ENCODE peak calls at places on chromosome 14, in ten cellular contexts. One of them, this sample, is unnamed.

GRCh38 chr14:68232643-68233055 is 413.1 kb downstream of the RAD51B start:
- DNase-seq in stomach: peak; percentile 58
- DNase-seq in esophagus muscularis mucosa: no peak
- DNase-seq in SK-N-SH: no peak
- DNase-seq in GM12878: peak; percentile 99
- DNase-seq in H1: no peak
- DNase-seq in suprapubic skin: peak; percentile 65
- DNase-seq in transverse colon: peak; percentile 39
- DNase-seq in upper lobe of left lung: peak; percentile 66
- DNase-seq in HepG2: peak; percentile 67
- DNase-seq in this sample: peak; percentile 85

GRCh38 chr14:66596241-66596985 is 88.5 kb downstream of the GPHN start:
- DNase-seq in SK-N-SH: no peak
- DNase-seq in upper lobe of left lung: no peak
- DNase-seq in GM12878: no peak
- DNase-seq in stomach: no peak
- DNase-seq in H1: no peak
- DNase-seq in suprapubic skin: no peak
- DNase-seq in transverse colon: no peak
- DNase-seq in HepG2: no peak
- DNase-seq in esophagus muscularis mucosa: no peak
- DNase-seq in this sample: peak; percentile 36

GRCh38 chr14:56660677-56661389 is 81.2 kb downstream of the TMEM260 start:
- DNase-seq in suprapubic skin: no peak
- DNase-seq in stomach: no peak
- DNase-seq in SK-N-SH: no peak
- DNase-seq in HepG2: no peak
- DNase-seq in esophagus muscularis mucosa: no peak
- DNase-seq in H1: no peak
- DNase-seq in GM12878: no peak
- DNase-seq in upper lobe of left lung: no peak
- DNase-seq in transverse colon: no peak
- DNase-seq in this sample: no peak

GRCh38 chr14:104335176-104335575 is 196.8 kb downstream of the KIF26A start:
- DNase-seq in upper lobe of left lung: no peak
- DNase-seq in GM12878: no peak
- DNase-seq in esophagus muscularis mucosa: no peak
- DNase-seq in HepG2: no peak
- DNase-seq in stomach: no peak
- DNase-seq in transverse colon: no peak
- DNase-seq in suprapubic skin: no peak
- DNase-seq in SK-N-SH: no peak
- DNase-seq in H1: no peak
- DNase-seq in this sample: no peak

GRCh38 chr14:64465208-64465821 is at the start of gene AKAP5:
- DNase-seq in HepG2: peak; percentile 46
- DNase-seq in transverse colon: peak; percentile 75
- DNase-seq in esophagus muscularis mucosa: no peak
- DNase-seq in upper lobe of left lung: peak; percentile 68
- DNase-seq in GM12878: no peak
- DNase-seq in SK-N-SH: peak; percentile 96
- DNase-seq in suprapubic skin: no peak
- DNase-seq in H1: peak; percentile 50
- DNase-seq in stomach: peak; percentile 62
- DNase-seq in this sample: no peak

GRCh38 chr14:90397401-90398314 is 829 bp downstream of the CALM1 start:
- DNase-seq in HepG2: peak; percentile 34
- DNase-seq in H1: no peak
- DNase-seq in GM12878: no peak
- DNase-seq in transverse colon: peak; percentile 66
- DNase-seq in SK-N-SH: peak; percentile 86
- DNase-seq in stomach: peak; percentile 51
- DNase-seq in upper lobe of left lung: peak; percentile 72
- DNase-seq in suprapubic skin: peak; percentile 85
- DNase-seq in esophagus muscularis mucosa: no peak
- DNase-seq in this sample: peak; percentile 81

GRCh38 chr14:85549697-85550096 is 19.8 kb downstream of the FLRT2 start:
- DNase-seq in HepG2: no peak
- DNase-seq in H1: no peak
- DNase-seq in esophagus muscularis mucosa: no peak
- DNase-seq in GM12878: no peak
- DNase-seq in upper lobe of left lung: no peak
- DNase-seq in suprapubic skin: no peak
- DNase-seq in transverse colon: no peak
- DNase-seq in stomach: no peak
- DNase-seq in SK-N-SH: no peak
- DNase-seq in this sample: no peak

GRCh38 chr14:93137864-93138263 is 22.1 kb upstream of the ITPK1 start:
- DNase-seq in transverse colon: peak; percentile 88
- DNase-seq in SK-N-SH: peak; percentile 46
- DNase-seq in HepG2: peak; percentile 56
- DNase-seq in H1: no peak
- DNase-seq in GM12878: no peak
- DNase-seq in stomach: peak; percentile 91
- DNase-seq in upper lobe of left lung: peak; percentile 82
- DNase-seq in esophagus muscularis mucosa: no peak
- DNase-seq in suprapubic skin: no peak
- DNase-seq in this sample: peak; percentile 78

GRCh38 chr14:100903672-100904185 is at the start of gene RTL1:
- DNase-seq in HepG2: no peak
- DNase-seq in stomach: no peak
- DNase-seq in upper lobe of left lung: no peak
- DNase-seq in H1: no peak
- DNase-seq in esophagus muscularis mucosa: peak; percentile 55
- DNase-seq in suprapubic skin: peak; percentile 31
- DNase-seq in SK-N-SH: peak; percentile 58
- DNase-seq in transverse colon: no peak
- DNase-seq in GM12878: no peak
- DNase-seq in this sample: peak; percentile 53

GRCh38 chr14:84425968-84426367 is 1104.0 kb upstream of the FLRT2 start:
- DNase-seq in SK-N-SH: no peak
- DNase-seq in suprapubic skin: no peak
- DNase-seq in esophagus muscularis mucosa: no peak
- DNase-seq in H1: no peak
- DNase-seq in upper lobe of left lung: no peak
- DNase-seq in stomach: no peak
- DNase-seq in transverse colon: no peak
- DNase-seq in HepG2: no peak
- DNase-seq in GM12878: no peak
- DNase-seq in this sample: no peak

GRCh38 chr14:100078997-100079561 is 13.9 kb downstream of the EVL start:
- DNase-seq in GM12878: no peak
- DNase-seq in HepG2: no peak
- DNase-seq in H1: peak; percentile 17
- DNase-seq in suprapubic skin: no peak
- DNase-seq in esophagus muscularis mucosa: peak; percentile 85
- DNase-seq in SK-N-SH: peak; percentile 61
- DNase-seq in transverse colon: peak; percentile 62
- DNase-seq in stomach: peak; percentile 47
- DNase-seq in upper lobe of left lung: peak; percentile 50
- DNase-seq in this sample: no peak

GRCh38 chr14:90698379-90698869 is 117.8 kb downstream of the TTC7B start:
- DNase-seq in SK-N-SH: peak; percentile 46
- DNase-seq in stomach: no peak
- DNase-seq in upper lobe of left lung: peak; percentile 41
- DNase-seq in esophagus muscularis mucosa: no peak
- DNase-seq in GM12878: no peak
- DNase-seq in transverse colon: peak; percentile 31
- DNase-seq in H1: no peak
- DNase-seq in suprapubic skin: peak; percentile 76
- DNase-seq in HepG2: no peak
- DNase-seq in this sample: peak; percentile 92

GRCh38 chr14:75279153-75279738 is 618 bp downstream of the FOS start:
- DNase-seq in HepG2: no peak
- DNase-seq in H1: no peak
- DNase-seq in esophagus muscularis mucosa: no peak
- DNase-seq in transverse colon: peak; percentile 77
- DNase-seq in suprapubic skin: peak; percentile 86
- DNase-seq in upper lobe of left lung: peak; percentile 79
- DNase-seq in stomach: no peak
- DNase-seq in GM12878: no peak
- DNase-seq in SK-N-SH: peak; percentile 53
- DNase-seq in this sample: peak; percentile 94

GRCh38 chr14:53748691-53749090 is 207.9 kb downstream of the BMP4 start:
- DNase-seq in esophagus muscularis mucosa: no peak
- DNase-seq in HepG2: no peak
- DNase-seq in SK-N-SH: no peak
- DNase-seq in GM12878: no peak
- DNase-seq in H1: no peak
- DNase-seq in stomach: no peak
- DNase-seq in suprapubic skin: no peak
- DNase-seq in transverse colon: no peak
- DNase-seq in upper lobe of left lung: no peak
- DNase-seq in this sample: no peak

GRCh38 chr14:65349100-65349499 is 63.4 kb upstream of the FUT8 start:
- DNase-seq in SK-N-SH: no peak
- DNase-seq in transverse colon: no peak
- DNase-seq in H1: no peak
- DNase-seq in GM12878: no peak
- DNase-seq in HepG2: peak; percentile 42
- DNase-seq in esophagus muscularis mucosa: no peak
- DNase-seq in upper lobe of left lung: peak; percentile 41
- DNase-seq in suprapubic skin: no peak
- DNase-seq in stomach: no peak
- DNase-seq in this sample: no peak

GRCh38 chr14:73630009-73630780 is 14.6 kb upstream of the DNAL1 start:
- DNase-seq in HepG2: no peak
- DNase-seq in transverse colon: no peak
- DNase-seq in GM12878: no peak
- DNase-seq in stomach: no peak
- DNase-seq in suprapubic skin: no peak
- DNase-seq in esophagus muscularis mucosa: no peak
- DNase-seq in upper lobe of left lung: no peak
- DNase-seq in SK-N-SH: no peak
- DNase-seq in H1: no peak
- DNase-seq in this sample: no peak

GRCh38 chr14:73637830-73638229 is 7.0 kb upstream of the DNAL1 start:
- DNase-seq in suprapubic skin: no peak
- DNase-seq in stomach: no peak
- DNase-seq in H1: no peak
- DNase-seq in HepG2: no peak
- DNase-seq in GM12878: no peak
- DNase-seq in esophagus muscularis mucosa: no peak
- DNase-seq in upper lobe of left lung: no peak
- DNase-seq in SK-N-SH: no peak
- DNase-seq in transverse colon: no peak
- DNase-seq in this sample: no peak

GRCh38 chr14:73634333-73634833 is 10.4 kb upstream of the DNAL1 start:
- DNase-seq in esophagus muscularis mucosa: no peak
- DNase-seq in stomach: peak; percentile 51
- DNase-seq in GM12878: no peak
- DNase-seq in suprapubic skin: no peak
- DNase-seq in H1: peak; percentile 66
- DNase-seq in transverse colon: peak; percentile 55
- DNase-seq in HepG2: no peak
- DNase-seq in upper lobe of left lung: peak; percentile 43
- DNase-seq in SK-N-SH: peak; percentile 16
- DNase-seq in this sample: peak; percentile 72

GRCh38 chr14:73633115-73633514 is 11.7 kb upstream of the DNAL1 start:
- DNase-seq in GM12878: no peak
- DNase-seq in stomach: no peak
- DNase-seq in esophagus muscularis mucosa: no peak
- DNase-seq in SK-N-SH: no peak
- DNase-seq in transverse colon: no peak
- DNase-seq in upper lobe of left lung: no peak
- DNase-seq in suprapubic skin: no peak
- DNase-seq in H1: no peak
- DNase-seq in HepG2: no peak
- DNase-seq in this sample: no peak

GRCh38 chr14:73633517-73634332 is 11.1 kb upstream of the DNAL1 start:
- DNase-seq in HepG2: peak; percentile 59
- DNase-seq in suprapubic skin: peak; percentile 74
- DNase-seq in transverse colon: peak; percentile 69
- DNase-seq in upper lobe of left lung: peak; percentile 62
- DNase-seq in GM12878: peak; percentile 48
- DNase-seq in SK-N-SH: peak; percentile 82
- DNase-seq in stomach: peak; percentile 59
- DNase-seq in esophagus muscularis mucosa: peak; percentile 93
- DNase-seq in H1: no peak
- DNase-seq in this sample: peak; percentile 79
- H3K4me3 ChIP-seq in HepG2: peak overlapping the region; percentile 49
- H3K4me3 ChIP-seq in suprapubic skin: peak overlapping the region; percentile 62
- H3K4me3 ChIP-seq in transverse colon: peak overlapping the region; percentile 44
- H3K4me3 ChIP-seq in upper lobe of left lung: peak overlapping the region; percentile 61
- H3K4me3 ChIP-seq in GM12878: peak overlapping the region; percentile 65
- H3K4me3 ChIP-seq in SK-N-SH: peak overlapping the region; percentile 25
- H3K4me3 ChIP-seq in stomach: peak overlapping the region; percentile 56
- H3K4me3 ChIP-seq in esophagus muscularis mucosa: peak overlapping the region; percentile 68
- H3K4me3 ChIP-seq in H1: peak overlapping the region; percentile 51
- H3K4me3 ChIP-seq in this sample: peak overlapping the region; percentile 62

GRCh38 chr14:98704441-98704840 is 567.6 kb downstream of the BCL11B start:
- DNase-seq in GM12878: no peak
- DNase-seq in stomach: no peak
- DNase-seq in esophagus muscularis mucosa: no peak
- DNase-seq in SK-N-SH: no peak
- DNase-seq in H1: no peak
- DNase-seq in HepG2: no peak
- DNase-seq in suprapubic skin: no peak
- DNase-seq in transverse colon: peak; percentile 9
- DNase-seq in upper lobe of left lung: no peak
- DNase-seq in this sample: no peak
- TF ChIP-seq EP300 in GM12878: no peak
- TF ChIP-seq EP300 in stomach: no peak
- TF ChIP-seq EP300 in esophagus muscularis mucosa: no peak
- TF ChIP-seq EP300 in SK-N-SH: no peak
- TF ChIP-seq EP300 in H1: no peak
- TF ChIP-seq EP300 in HepG2: no peak
- TF ChIP-seq EP300 in suprapubic skin: no peak
- TF ChIP-seq EP300 in transverse colon: no peak
- TF ChIP-seq EP300 in upper lobe of left lung: no peak
- TF ChIP-seq EP300 in this sample: no peak

GRCh38 chr14:24155100-24155499 is 6.0 kb upstream of the IRF9 start:
- DNase-seq in HepG2: no peak
- DNase-seq in esophagus muscularis mucosa: no peak
- DNase-seq in SK-N-SH: no peak
- DNase-seq in H1: no peak
- DNase-seq in suprapubic skin: no peak
- DNase-seq in stomach: no peak
- DNase-seq in transverse colon: no peak
- DNase-seq in GM12878: no peak
- DNase-seq in upper lobe of left lung: no peak
- DNase-seq in this sample: no peak
- TF ChIP-seq POLR2AphosphoS5 in HepG2: no peak
- TF ChIP-seq POLR2AphosphoS5 in esophagus muscularis mucosa: no peak
- TF ChIP-seq POLR2AphosphoS5 in SK-N-SH: no peak
- TF ChIP-seq POLR2AphosphoS5 in H1: no peak
- TF ChIP-seq POLR2AphosphoS5 in suprapubic skin: no peak
- TF ChIP-seq POLR2AphosphoS5 in stomach: no peak
- TF ChIP-seq POLR2AphosphoS5 in transverse colon: no peak
- TF ChIP-seq POLR2AphosphoS5 in GM12878: no peak
- TF ChIP-seq POLR2AphosphoS5 in upper lobe of left lung: no peak
- TF ChIP-seq POLR2AphosphoS5 in this sample: no peak

DNA sequence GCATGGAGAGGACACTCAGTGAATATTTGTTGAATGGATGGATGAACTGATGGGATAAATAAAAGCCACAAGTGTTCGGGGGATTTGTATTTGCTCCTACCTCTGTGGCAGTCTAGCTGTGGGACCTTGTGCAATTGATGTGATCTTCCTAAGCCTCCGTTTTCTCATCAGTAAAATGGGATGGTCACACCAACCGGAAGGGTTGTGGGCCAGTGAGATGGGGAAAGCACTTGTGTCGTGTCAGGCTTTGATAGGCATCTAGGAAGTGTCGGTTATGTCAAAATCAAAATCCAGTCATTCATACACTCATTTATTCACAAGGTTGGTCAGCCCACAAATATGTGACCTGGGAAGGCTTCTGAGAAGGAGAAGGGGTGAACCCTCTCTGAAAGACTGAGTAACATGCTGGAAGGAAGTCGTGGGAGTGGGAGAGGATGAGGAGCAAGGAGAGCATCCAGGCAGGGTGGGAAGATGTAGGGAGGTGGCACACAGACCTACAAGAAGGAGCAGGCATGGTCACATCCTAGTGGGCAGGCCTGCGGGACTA is 7.8 kb upstream of the SERPINA9 start:
- DNase-seq in esophagus muscularis mucosa: no peak
- DNase-seq in transverse colon: no peak
- DNase-seq in SK-N-SH: no peak
- DNase-seq in stomach: no peak
- DNase-seq in GM12878: no peak
- DNase-seq in suprapubic skin: no peak
- DNase-seq in upper lobe of left lung: no peak
- DNase-seq in HepG2: no peak
- DNase-seq in H1: no peak
- DNase-seq in this sample: no peak
- H3K4me3 ChIP-seq in esophagus muscularis mucosa: no peak overlapping the region
- H3K4me3 ChIP-seq in transverse colon: no peak overlapping the region
- H3K4me3 ChIP-seq in SK-N-SH: no peak overlapping the region
- H3K4me3 ChIP-seq in stomach: no peak overlapping the region
- H3K4me3 ChIP-seq in GM12878: no peak overlapping the region
- H3K4me3 ChIP-seq in suprapubic skin: no peak overlapping the region
- H3K4me3 ChIP-seq in upper lobe of left lung: no peak overlapping the region
- H3K4me3 ChIP-seq in HepG2: no peak overlapping the region
- H3K4me3 ChIP-seq in H1: no peak overlapping the region
- H3K4me3 ChIP-seq in this sample: no peak overlapping the region

This sample was measured in sigmoid colon.